ENCODE peak calls at places on chromosomes 2 and 18, in six cellular contexts. Y, H, W, K, B and V are unnamed samples.

GRCh38 chr2:169349528-169349927 is 12.8 kb downstream of the LRP2 start:
- DNase-seq in Y (no peak), H (no peak), W (no peak), K (no peak), B (no peak), V (no peak)

GRCh38 chr2:239040152-239040761 is 192.4 kb downstream of the TWIST2 start:
- DNase-seq in Y (no peak), H (no peak), W (peak), K (no peak), B (no peak), V (no peak)

GRCh38 chr2:122055541-122055940 is 300.1 kb downstream of the TSN start:
- DNase-seq in Y (no peak), H (no peak), W (no peak), K (no peak), B (no peak), V (no peak)

GRCh38 chr2:210502997-210503621 is 26.6 kb upstream of the LANCL1 start:
- DNase-seq in Y (peak), H (peak), W (no peak), K (no peak), B (peak), V (no peak)

GRCh38 chr18:22250591-22250996 is 81.2 kb downstream of the GATA6 start:
- DNase-seq in Y (no peak), H (peak), W (no peak), K (no peak), B (no peak), V (peak)

GRCh38 chr2:96870631-96871255 is 863 bp upstream of the SEMA4C start:
- DNase-seq in Y (no peak), H (no peak), W (peak), K (peak), B (no peak), V (no peak)

GRCh38 chr2:100013892-100014677 is 128.3 kb downstream of the AFF3 start:
- DNase-seq in Y (peak), H (peak), W (peak), K (no peak), B (peak), V (no peak)

GRCh38 chr2:113762377-113763118 is 6.1 kb upstream of the SLC35F5 start:
- DNase-seq in Y (no peak), H (peak), W (no peak), K (no peak), B (peak), V (no peak)

GRCh38 chr2:28681216-28681981 is 70.2 kb upstream of the PPP1CB start:
- DNase-seq in Y (no peak), H (peak), W (peak), K (peak), B (no peak), V (peak)

GRCh38 chr18:80208620-80209019 is 38.7 kb downstream of the PARD6G start:
- DNase-seq in Y (no peak), H (no peak), W (no peak), K (no peak), B (no peak), V (no peak)

GRCh38 chr2:10048501-10049171 is 5.3 kb downstream of the KLF11 start:
- DNase-seq in Y (peak), H (peak), W (peak), K (no peak), B (peak), V (no peak)

GRCh38 chr2:173249661-173250641 is 104.7 kb upstream of the CDCA7 start:
- DNase-seq in Y (no peak), H (no peak), W (no peak), K (no peak), B (peak), V (no peak)

GRCh38 chr18:22169889-22170420 is 566 bp downstream of the GATA6 start:
- DNase-seq in Y (no peak), H (peak), W (peak), K (no peak), B (no peak), V (peak)

GRCh38 chr2:237156131-237156856 is 70.6 kb downstream of the COPS8 start:
- DNase-seq in Y (no peak), H (no peak), W (peak), K (no peak), B (peak), V (no peak)

GRCh38 chr2:9979977-9980376 is 28.5 kb downstream of the GRHL1 start:
- DNase-seq in Y (no peak), H (no peak), W (no peak), K (no peak), B (no peak), V (no peak)

GRCh38 chr18:58228762-58229161 is 184.7 kb downstream of the NEDD4L start:
- DNase-seq in Y (no peak), H (no peak), W (no peak), K (no peak), B (no peak), V (no peak)

GRCh38 chr2:36296798-36297197 is 58.8 kb upstream of the CRIM1 start:
- DNase-seq in Y (no peak), H (no peak), W (no peak), K (no peak), B (no peak), V (no peak)

GRCh38 chr2:173402405-173402974 is 47.8 kb downstream of the CDCA7 start:
- DNase-seq in Y (peak), H (peak), W (peak), K (peak), B (peak), V (peak)

GRCh38 chr2:133414486-133415209 is 153.6 kb downstream of the NCKAP5 start:
- DNase-seq in Y (peak), H (no peak), W (no peak), K (no peak), B (peak), V (no peak)

GRCh38 chr2:106137944-106138903 is 55.9 kb downstream of the UXS1 start:
- DNase-seq in Y (no peak), H (no peak), W (no peak), K (no peak), B (no peak), V (no peak)

GRCh38 chr2:162343824-162344616 is at the start of gene GCA:
- DNase-seq in Y (peak), H (peak), W (peak), K (peak), B (peak), V (peak)

GRCh38 chr2:120565095-120565460 is 170.6 kb upstream of the GLI2 start:
- DNase-seq in Y (no peak), H (no peak), W (no peak), K (no peak), B (no peak), V (no peak)

GRCh38 chr2:238024986-238025385 is 35.8 kb upstream of the SCLY start:
- DNase-seq in Y (no peak), H (peak), W (no peak), K (no peak), B (no peak), V (peak)

GRCh38 chr2:88003074-88003755 is 13.1 kb downstream of the RNU2-63P start:
- DNase-seq in Y (no peak), H (no peak), W (no peak), K (no peak), B (no peak), V (no peak)

GRCh38 chr18:46051731-46052461 is 20.2 kb downstream of the PSTPIP2 start:
- DNase-seq in Y (peak), H (peak), W (no peak), K (no peak), B (no peak), V (peak)

GRCh38 chr2:3470856-3471737 is 48.2 kb downstream of the ADI1 start:
- DNase-seq in Y (no peak), H (peak), W (peak), K (no peak), B (no peak), V (no peak)

GRCh38 chr2:9243357-9243756 is 36.7 kb downstream of the ASAP2 start:
- DNase-seq in Y (no peak), H (no peak), W (no peak), K (no peak), B (no peak), V (no peak)

GRCh38 chr2:205170399-205170798 is 511.9 kb upstream of the NRP2 start:
- DNase-seq in Y (no peak), H (no peak), W (no peak), K (no peak), B (no peak), V (no peak)

GRCh38 chr2:80687524-80687923 is 383.0 kb upstream of the LRRTM1 start:
- DNase-seq in Y (no peak), H (no peak), W (no peak), K (no peak), B (no peak), V (no peak)

GRCh38 chr2:107584577-107584976 is 242.1 kb upstream of the RGPD4 start:
- DNase-seq in Y (no peak), H (peak), W (no peak), K (no peak), B (no peak), V (peak)

GRCh38 chr2:165637396-165637795 is 156.7 kb downstream of the GALNT3 start:
- DNase-seq in Y (no peak), H (no peak), W (no peak), K (no peak), B (no peak), V (no peak)

GRCh38 chr2:71932780-71933466 is 214.7 kb downstream of the CYP26B1 start:
- DNase-seq in Y (no peak), H (no peak), W (no peak), K (no peak), B (no peak), V (no peak)

GRCh38 chr2:120916446-120916845 is 180.8 kb downstream of the GLI2 start:
- DNase-seq in Y (no peak), H (no peak), W (peak), K (no peak), B (no peak), V (no peak)

GRCh38 chr18:23689031-23689615 is at the start of gene LAMA3:
- DNase-seq in Y (peak), H (peak), W (peak), K (no peak), B (no peak), V (peak)

GRCh38 chr2:231162036-231162345 is 36.4 kb upstream of the ARMC9 start:
- DNase-seq in Y (no peak), H (peak), W (no peak), K (no peak), B (peak), V (peak)

GRCh38 chr2:227506456-227506855 is 34.5 kb downstream of the AGFG1 start:
- DNase-seq in Y (no peak), H (no peak), W (no peak), K (no peak), B (no peak), V (no peak)

GRCh38 chr2:74481961-74482800 is 617 bp downstream of the CCDC142 start:
- DNase-seq in Y (no peak), H (peak), W (peak), K (no peak), B (no peak), V (no peak)

GRCh38 chr2:54601339-54601738 is 122.1 kb upstream of the EML6 start:
- DNase-seq in Y (no peak), H (no peak), W (no peak), K (no peak), B (peak), V (no peak)

GRCh38 chr2:224518806-224519580 is 66.2 kb downstream of the CUL3 start:
- DNase-seq in Y (no peak), H (peak), W (no peak), K (no peak), B (peak), V (peak)